ENCODE peak calls at places on chromosomes 12 and 14, in ten cellular contexts. One of them, this sample, is unnamed.

GRCh38 chr14:69428289-69428998 is 30.0 kb downstream of the SLC39A9 start:
- DNase-seq in OCI-LY7: no peak
- DNase-seq in DMS53: no peak
- DNase-seq in NCI-H1105 treated with DMSO at 0.1 percent for 48 hours: no peak
- DNase-seq in LoVo: no peak
- DNase-seq in NCI-H2029: no peak
- DNase-seq in stimulated activated CD4-positive, alpha-beta T cell treated with anti-CD3 and anti-CD28 coated beads, Interleukin-4, amount 100 ng/mL, for 24 hours: no peak
- DNase-seq in GM03348: no peak
- DNase-seq in NB4: peak
- DNase-seq in RPMI7951: no peak
- DNase-seq in this sample: no peak

GRCh38 chr14:58794993-58795762 is 157.4 kb downstream of the DACT1 start:
- DNase-seq in stimulated activated CD4-positive, alpha-beta T cell treated with anti-CD3 and anti-CD28 coated beads, Interleukin-4, amount 100 ng/mL, for 24 hours: no peak
- DNase-seq in OCI-LY7: no peak
- DNase-seq in RPMI7951: no peak
- DNase-seq in DMS53: no peak
- DNase-seq in NCI-H2029: no peak
- DNase-seq in NCI-H1105 treated with DMSO at 0.1 percent for 48 hours: no peak
- DNase-seq in LoVo: no peak
- DNase-seq in GM03348: no peak
- DNase-seq in NB4: no peak
- DNase-seq in this sample: no peak

GRCh38 chr12:100554608-100555077 is 18.8 kb upstream of the GAS2L3 start:
- DNase-seq in LoVo: peak
- DNase-seq in stimulated activated CD4-positive, alpha-beta T cell treated with anti-CD3 and anti-CD28 coated beads, Interleukin-4, amount 100 ng/mL, for 24 hours: no peak
- DNase-seq in NCI-H1105 treated with DMSO at 0.1 percent for 48 hours: peak
- DNase-seq in NCI-H2029: peak
- DNase-seq in DMS53: peak
- DNase-seq in NB4: peak
- DNase-seq in OCI-LY7: peak
- DNase-seq in GM03348: peak
- DNase-seq in RPMI7951: peak
- DNase-seq in this sample: peak

GRCh38 chr12:47249719-47250506 is 170.2 kb upstream of the AMIGO2 start:
- DNase-seq in LoVo: peak
- DNase-seq in RPMI7951: peak
- DNase-seq in NB4: no peak
- DNase-seq in NCI-H2029: no peak
- DNase-seq in GM03348: no peak
- DNase-seq in OCI-LY7: no peak
- DNase-seq in DMS53: peak
- DNase-seq in stimulated activated CD4-positive, alpha-beta T cell treated with anti-CD3 and anti-CD28 coated beads, Interleukin-4, amount 100 ng/mL, for 24 hours: no peak
- DNase-seq in NCI-H1105 treated with DMSO at 0.1 percent for 48 hours: no peak
- DNase-seq in this sample: no peak

GRCh38 chr12:102631274-102631673 is 150.9 kb upstream of the IGF1 start:
- DNase-seq in NCI-H1105 treated with DMSO at 0.1 percent for 48 hours: no peak
- DNase-seq in NB4: no peak
- DNase-seq in NCI-H2029: no peak
- DNase-seq in DMS53: no peak
- DNase-seq in LoVo: peak
- DNase-seq in OCI-LY7: no peak
- DNase-seq in stimulated activated CD4-positive, alpha-beta T cell treated with anti-CD3 and anti-CD28 coated beads, Interleukin-4, amount 100 ng/mL, for 24 hours: no peak
- DNase-seq in GM03348: peak
- DNase-seq in RPMI7951: peak
- DNase-seq in this sample: no peak

GRCh38 chr12:67925077-67925476 is 64.2 kb upstream of the IFNG-AS1 start:
- DNase-seq in stimulated activated CD4-positive, alpha-beta T cell treated with anti-CD3 and anti-CD28 coated beads, Interleukin-4, amount 100 ng/mL, for 24 hours: no peak
- DNase-seq in OCI-LY7: no peak
- DNase-seq in LoVo: peak
- DNase-seq in RPMI7951: peak
- DNase-seq in DMS53: peak
- DNase-seq in NCI-H1105 treated with DMSO at 0.1 percent for 48 hours: peak
- DNase-seq in NCI-H2029: peak
- DNase-seq in GM03348: no peak
- DNase-seq in NB4: no peak
- DNase-seq in this sample: no peak

GRCh38 chr12:25241171-25242020 is 9.3 kb downstream of the KRAS start:
- DNase-seq in DMS53: peak
- DNase-seq in NCI-H2029: peak
- DNase-seq in NB4: peak
- DNase-seq in OCI-LY7: peak
- DNase-seq in RPMI7951: peak
- DNase-seq in NCI-H1105 treated with DMSO at 0.1 percent for 48 hours: peak
- DNase-seq in stimulated activated CD4-positive, alpha-beta T cell treated with anti-CD3 and anti-CD28 coated beads, Interleukin-4, amount 100 ng/mL, for 24 hours: no peak
- DNase-seq in LoVo: peak
- DNase-seq in GM03348: peak
- DNase-seq in this sample: peak

GRCh38 chr12:130838284-130838950 is 633 bp downstream of the STX2 start:
- DNase-seq in stimulated activated CD4-positive, alpha-beta T cell treated with anti-CD3 and anti-CD28 coated beads, Interleukin-4, amount 100 ng/mL, for 24 hours: peak
- DNase-seq in RPMI7951: peak
- DNase-seq in GM03348: peak
- DNase-seq in NCI-H1105 treated with DMSO at 0.1 percent for 48 hours: peak
- DNase-seq in NB4: peak
- DNase-seq in LoVo: peak
- DNase-seq in OCI-LY7: peak
- DNase-seq in NCI-H2029: no peak
- DNase-seq in DMS53: peak
- DNase-seq in this sample: no peak

GRCh38 chr12:219891-220352 is 6.0 kb upstream of the SLC6A12 start:
- DNase-seq in DMS53: peak
- DNase-seq in LoVo: peak
- DNase-seq in NCI-H1105 treated with DMSO at 0.1 percent for 48 hours: peak
- DNase-seq in stimulated activated CD4-positive, alpha-beta T cell treated with anti-CD3 and anti-CD28 coated beads, Interleukin-4, amount 100 ng/mL, for 24 hours: peak
- DNase-seq in RPMI7951: peak
- DNase-seq in OCI-LY7: peak
- DNase-seq in NB4: peak
- DNase-seq in GM03348: peak
- DNase-seq in NCI-H2029: peak
- DNase-seq in this sample: no peak

GRCh38 chr14:23125933-23126524 is 7.0 kb upstream of the CEBPE start:
- DNase-seq in DMS53: no peak
- DNase-seq in GM03348: no peak
- DNase-seq in RPMI7951: no peak
- DNase-seq in NCI-H2029: no peak
- DNase-seq in OCI-LY7: no peak
- DNase-seq in NCI-H1105 treated with DMSO at 0.1 percent for 48 hours: no peak
- DNase-seq in LoVo: no peak
- DNase-seq in NB4: no peak
- DNase-seq in stimulated activated CD4-positive, alpha-beta T cell treated with anti-CD3 and anti-CD28 coated beads, Interleukin-4, amount 100 ng/mL, for 24 hours: no peak
- DNase-seq in this sample: no peak

GRCh38 chr14:73027984-73028383 is 1.1 kb upstream of the ZFYVE1 start:
- DNase-seq in RPMI7951: no peak
- DNase-seq in LoVo: no peak
- DNase-seq in DMS53: no peak
- DNase-seq in NCI-H2029: no peak
- DNase-seq in stimulated activated CD4-positive, alpha-beta T cell treated with anti-CD3 and anti-CD28 coated beads, Interleukin-4, amount 100 ng/mL, for 24 hours: no peak
- DNase-seq in GM03348: no peak
- DNase-seq in NCI-H1105 treated with DMSO at 0.1 percent for 48 hours: no peak
- DNase-seq in NB4: no peak
- DNase-seq in OCI-LY7: no peak
- DNase-seq in this sample: no peak

GRCh38 chr14:52351561-52352491 is 37.7 kb downstream of the PTGER2 start:
- DNase-seq in GM03348: peak
- DNase-seq in OCI-LY7: no peak
- DNase-seq in DMS53: no peak
- DNase-seq in NB4: no peak
- DNase-seq in RPMI7951: peak
- DNase-seq in NCI-H1105 treated with DMSO at 0.1 percent for 48 hours: peak
- DNase-seq in stimulated activated CD4-positive, alpha-beta T cell treated with anti-CD3 and anti-CD28 coated beads, Interleukin-4, amount 100 ng/mL, for 24 hours: peak
- DNase-seq in LoVo: no peak
- DNase-seq in NCI-H2029: no peak
- DNase-seq in this sample: no peak

GRCh38 chr12:100128509-100128908 is 14.2 kb downstream of the BLTP3B start:
- DNase-seq in NCI-H1105 treated with DMSO at 0.1 percent for 48 hours: no peak
- DNase-seq in stimulated activated CD4-positive, alpha-beta T cell treated with anti-CD3 and anti-CD28 coated beads, Interleukin-4, amount 100 ng/mL, for 24 hours: no peak
- DNase-seq in NB4: peak
- DNase-seq in GM03348: peak
- DNase-seq in LoVo: no peak
- DNase-seq in DMS53: peak
- DNase-seq in RPMI7951: peak
- DNase-seq in NCI-H2029: no peak
- DNase-seq in OCI-LY7: no peak
- DNase-seq in this sample: peak

GRCh38 chr14:67411820-67412421 is at the start of gene PLEK2:
- DNase-seq in GM03348: peak
- DNase-seq in LoVo: peak
- DNase-seq in RPMI7951: peak
- DNase-seq in NCI-H2029: peak
- DNase-seq in stimulated activated CD4-positive, alpha-beta T cell treated with anti-CD3 and anti-CD28 coated beads, Interleukin-4, amount 100 ng/mL, for 24 hours: peak
- DNase-seq in NB4: no peak
- DNase-seq in DMS53: peak
- DNase-seq in OCI-LY7: no peak
- DNase-seq in NCI-H1105 treated with DMSO at 0.1 percent for 48 hours: peak
- DNase-seq in this sample: no peak

GRCh38 chr14:55123101-55123500 is 6.0 kb upstream of the LGALS3 start:
- DNase-seq in NCI-H1105 treated with DMSO at 0.1 percent for 48 hours: no peak
- DNase-seq in LoVo: peak
- DNase-seq in RPMI7951: peak
- DNase-seq in OCI-LY7: no peak
- DNase-seq in NCI-H2029: no peak
- DNase-seq in DMS53: no peak
- DNase-seq in GM03348: peak
- DNase-seq in NB4: no peak
- DNase-seq in stimulated activated CD4-positive, alpha-beta T cell treated with anti-CD3 and anti-CD28 coated beads, Interleukin-4, amount 100 ng/mL, for 24 hours: no peak
- DNase-seq in this sample: no peak

GRCh38 chr12:41545761-41546160 is 357.6 kb downstream of the PDZRN4 start:
- DNase-seq in NCI-H1105 treated with DMSO at 0.1 percent for 48 hours: no peak
- DNase-seq in LoVo: no peak
- DNase-seq in DMS53: no peak
- DNase-seq in OCI-LY7: no peak
- DNase-seq in NCI-H2029: no peak
- DNase-seq in NB4: no peak
- DNase-seq in RPMI7951: no peak
- DNase-seq in stimulated activated CD4-positive, alpha-beta T cell treated with anti-CD3 and anti-CD28 coated beads, Interleukin-4, amount 100 ng/mL, for 24 hours: no peak
- DNase-seq in GM03348: no peak
- DNase-seq in this sample: no peak

GRCh38 chr12:121801601-121802484 is 2.0 kb upstream of the SETD1B start:
- DNase-seq in NB4: peak
- DNase-seq in RPMI7951: no peak
- DNase-seq in stimulated activated CD4-positive, alpha-beta T cell treated with anti-CD3 and anti-CD28 coated beads, Interleukin-4, amount 100 ng/mL, for 24 hours: no peak
- DNase-seq in NCI-H1105 treated with DMSO at 0.1 percent for 48 hours: peak
- DNase-seq in OCI-LY7: peak
- DNase-seq in DMS53: peak
- DNase-seq in NCI-H2029: peak
- DNase-seq in LoVo: no peak
- DNase-seq in GM03348: no peak
- DNase-seq in this sample: peak

GRCh38 chr14:66379116-66379515 is 107.1 kb upstream of the CCDC196 start:
- DNase-seq in OCI-LY7: no peak
- DNase-seq in NCI-H2029: no peak
- DNase-seq in RPMI7951: no peak
- DNase-seq in NB4: no peak
- DNase-seq in NCI-H1105 treated with DMSO at 0.1 percent for 48 hours: no peak
- DNase-seq in stimulated activated CD4-positive, alpha-beta T cell treated with anti-CD3 and anti-CD28 coated beads, Interleukin-4, amount 100 ng/mL, for 24 hours: no peak
- DNase-seq in GM03348: no peak
- DNase-seq in LoVo: no peak
- DNase-seq in DMS53: no peak
- DNase-seq in this sample: no peak

GRCh38 chr12:121753844-121754264 is 39.6 kb downstream of the RHOF start:
- DNase-seq in NB4: no peak
- DNase-seq in RPMI7951: no peak
- DNase-seq in DMS53: no peak
- DNase-seq in NCI-H2029: no peak
- DNase-seq in GM03348: no peak
- DNase-seq in LoVo: no peak
- DNase-seq in stimulated activated CD4-positive, alpha-beta T cell treated with anti-CD3 and anti-CD28 coated beads, Interleukin-4, amount 100 ng/mL, for 24 hours: no peak
- DNase-seq in OCI-LY7: no peak
- DNase-seq in NCI-H1105 treated with DMSO at 0.1 percent for 48 hours: no peak
- DNase-seq in this sample: no peak

GRCh38 chr12:109770104-109770860 is 56.7 kb downstream of the FAM222A start:
- DNase-seq in NB4: no peak
- DNase-seq in GM03348: no peak
- DNase-seq in RPMI7951: no peak
- DNase-seq in NCI-H2029: no peak
- DNase-seq in NCI-H1105 treated with DMSO at 0.1 percent for 48 hours: no peak
- DNase-seq in stimulated activated CD4-positive, alpha-beta T cell treated with anti-CD3 and anti-CD28 coated beads, Interleukin-4, amount 100 ng/mL, for 24 hours: no peak
- DNase-seq in DMS53: no peak
- DNase-seq in LoVo: no peak
- DNase-seq in OCI-LY7: no peak
- DNase-seq in this sample: no peak

GRCh38 chr12:38053113-38053512 is 263.5 kb upstream of the ALG10B start:
- DNase-seq in GM03348: no peak
- DNase-seq in NB4: no peak
- DNase-seq in OCI-LY7: no peak
- DNase-seq in NCI-H1105 treated with DMSO at 0.1 percent for 48 hours: peak
- DNase-seq in stimulated activated CD4-positive, alpha-beta T cell treated with anti-CD3 and anti-CD28 coated beads, Interleukin-4, amount 100 ng/mL, for 24 hours: no peak
- DNase-seq in NCI-H2029: no peak
- DNase-seq in DMS53: peak
- DNase-seq in LoVo: no peak
- DNase-seq in RPMI7951: no peak
- DNase-seq in this sample: no peak

GRCh38 chr12:25458047-25458552 is 95.0 kb downstream of the LMNTD1 start:
- DNase-seq in RPMI7951: peak
- DNase-seq in stimulated activated CD4-positive, alpha-beta T cell treated with anti-CD3 and anti-CD28 coated beads, Interleukin-4, amount 100 ng/mL, for 24 hours: no peak
- DNase-seq in NB4: no peak
- DNase-seq in GM03348: peak
- DNase-seq in NCI-H2029: no peak
- DNase-seq in NCI-H1105 treated with DMSO at 0.1 percent for 48 hours: peak
- DNase-seq in OCI-LY7: no peak
- DNase-seq in DMS53: peak
- DNase-seq in LoVo: peak
- DNase-seq in this sample: no peak

GRCh38 chr12:47234576-47235141 is 154.9 kb upstream of the AMIGO2 start:
- DNase-seq in NCI-H1105 treated with DMSO at 0.1 percent for 48 hours: no peak
- DNase-seq in OCI-LY7: no peak
- DNase-seq in RPMI7951: no peak
- DNase-seq in GM03348: no peak
- DNase-seq in LoVo: no peak
- DNase-seq in DMS53: peak
- DNase-seq in NCI-H2029: peak
- DNase-seq in stimulated activated CD4-positive, alpha-beta T cell treated with anti-CD3 and anti-CD28 coated beads, Interleukin-4, amount 100 ng/mL, for 24 hours: no peak
- DNase-seq in NB4: no peak
- DNase-seq in this sample: no peak

GRCh38 chr12:66620703-66621102 is 58.2 kb downstream of the GRIP1 start:
- DNase-seq in LoVo: no peak
- DNase-seq in RPMI7951: no peak
- DNase-seq in OCI-LY7: no peak
- DNase-seq in NCI-H2029: no peak
- DNase-seq in GM03348: no peak
- DNase-seq in NCI-H1105 treated with DMSO at 0.1 percent for 48 hours: no peak
- DNase-seq in stimulated activated CD4-positive, alpha-beta T cell treated with anti-CD3 and anti-CD28 coated beads, Interleukin-4, amount 100 ng/mL, for 24 hours: no peak
- DNase-seq in DMS53: no peak
- DNase-seq in NB4: peak
- DNase-seq in this sample: no peak

GRCh38 chr12:84502907-84503787 is 409.5 kb downstream of the SLC6A15 start:
- DNase-seq in stimulated activated CD4-positive, alpha-beta T cell treated with anti-CD3 and anti-CD28 coated beads, Interleukin-4, amount 100 ng/mL, for 24 hours: no peak
- DNase-seq in NB4: peak
- DNase-seq in RPMI7951: peak
- DNase-seq in LoVo: peak
- DNase-seq in NCI-H1105 treated with DMSO at 0.1 percent for 48 hours: peak
- DNase-seq in GM03348: peak
- DNase-seq in OCI-LY7: peak
- DNase-seq in DMS53: peak
- DNase-seq in NCI-H2029: peak
- DNase-seq in this sample: no peak

GRCh38 chr12:109125791-109126190 is 9.4 kb downstream of the ACACB start:
- DNase-seq in OCI-LY7: no peak
- DNase-seq in GM03348: no peak
- DNase-seq in stimulated activated CD4-positive, alpha-beta T cell treated with anti-CD3 and anti-CD28 coated beads, Interleukin-4, amount 100 ng/mL, for 24 hours: no peak
- DNase-seq in RPMI7951: no peak
- DNase-seq in NCI-H1105 treated with DMSO at 0.1 percent for 48 hours: no peak
- DNase-seq in DMS53: peak
- DNase-seq in NB4: no peak
- DNase-seq in NCI-H2029: no peak
- DNase-seq in LoVo: no peak
- DNase-seq in this sample: no peak

GRCh38 chr12:132711169-132711843 is 664 bp downstream of the PGAM5 start:
- DNase-seq in stimulated activated CD4-positive, alpha-beta T cell treated with anti-CD3 and anti-CD28 coated beads, Interleukin-4, amount 100 ng/mL, for 24 hours: peak
- DNase-seq in NB4: peak
- DNase-seq in NCI-H1105 treated with DMSO at 0.1 percent for 48 hours: peak
- DNase-seq in NCI-H2029: no peak
- DNase-seq in OCI-LY7: peak
- DNase-seq in LoVo: peak
- DNase-seq in DMS53: peak
- DNase-seq in RPMI7951: no peak
- DNase-seq in GM03348: peak
- DNase-seq in this sample: no peak

GRCh38 chr12:76470028-76470939 is 89.3 kb downstream of the OSBPL8 start:
- DNase-seq in stimulated activated CD4-positive, alpha-beta T cell treated with anti-CD3 and anti-CD28 coated beads, Interleukin-4, amount 100 ng/mL, for 24 hours: no peak
- DNase-seq in NB4: peak
- DNase-seq in GM03348: peak
- DNase-seq in DMS53: peak
- DNase-seq in LoVo: peak
- DNase-seq in NCI-H2029: no peak
- DNase-seq in RPMI7951: peak
- DNase-seq in NCI-H1105 treated with DMSO at 0.1 percent for 48 hours: no peak
- DNase-seq in OCI-LY7: no peak
- DNase-seq in this sample: no peak